ENCODE peak calls at places on chromosome 20, in five cellular contexts. P is HCT116, F is ovary, V is spleen, T is A549. O is an unnamed sample.

GRCh38 chr20:13102689-13103088 is 93.9 kb downstream of the SPTLC3 start:
- DNase-seq in V (no peak), F (no peak), P (no peak), T (no peak), O (no peak)

GRCh38 chr20:32365560-32365959 is 7.4 kb downstream of the ASXL1 start:
- DNase-seq in V (no peak), P (no peak), F (no peak), T (no peak), O (no peak)

GRCh38 chr20:6708010-6708409 is 59.5 kb upstream of the BMP2 start:
- DNase-seq in T (no peak), F (no peak), P (no peak), V (no peak), O (no peak)

GRCh38 chr20:50338479-50339195 is 148.0 kb downstream of the CEBPB start:
- DNase-seq in T (no peak), F (no peak), P (no peak), V (peak; percentile 78), O (peak; percentile 86)

GRCh38 chr20:24686156-24686555 is 216.7 kb downstream of the SYNDIG1 start:
- DNase-seq in F (no peak), V (no peak), P (no peak), T (no peak), O (no peak)

GRCh38 chr20:43046946-43047345 is 142.8 kb downstream of the PTPRT start:
- DNase-seq in F (no peak), P (no peak), V (no peak), T (no peak), O (no peak)

GRCh38 chr20:20375862-20376261 is 8.0 kb downstream of the INSM1 start:
- DNase-seq in F (no peak), T (no peak), P (no peak), V (no peak), O (no peak)

GRCh38 chr20:1327827-1328679 is 886 bp downstream of the SDCBP2 start:
- DNase-seq in F (peak; percentile 29), V (peak; percentile 50), T (no peak), P (no peak), O (peak; percentile 14)

GRCh38 chr20:40676466-40676865 is 12.6 kb downstream of the MAFB start:
- DNase-seq in T (no peak), F (no peak), V (no peak), P (no peak), O (peak; percentile 23)

GRCh38 chr20:61963149-61963548 is 102.5 kb downstream of the TAF4 start:
- DNase-seq in V (peak; percentile 51), T (no peak), F (peak; percentile 13), P (no peak), O (peak; percentile 56)

GRCh38 chr20:63378626-63379025 is 17.5 kb upstream of the CHRNA4 start:
- DNase-seq in V (no peak), F (no peak), T (no peak), P (no peak), O (no peak)

GRCh38 chr20:54668271-54669053 is 193.1 kb downstream of the DOK5 start:
- DNase-seq in T (peak; percentile 26), P (no peak), V (no peak), F (no peak), O (no peak)

DNA sequence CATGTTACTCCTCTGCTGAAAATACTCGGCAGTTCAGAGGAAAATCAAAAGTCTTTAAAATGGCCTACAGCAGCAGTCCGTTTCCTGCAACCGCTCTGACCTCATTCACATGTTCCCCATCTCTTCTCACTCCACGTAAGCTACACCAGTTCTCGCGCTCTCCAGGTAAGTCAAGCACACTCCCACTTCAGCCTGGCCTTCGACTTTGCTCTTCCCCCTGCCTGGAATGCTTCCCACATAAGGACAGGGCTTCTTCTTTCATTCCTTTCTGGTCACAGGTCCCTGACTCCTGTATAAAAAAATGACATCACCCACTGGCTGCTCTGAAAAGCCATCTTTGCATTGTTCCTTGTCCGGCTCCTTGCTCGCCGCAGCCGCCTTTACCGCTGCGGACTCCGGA is 42.7 kb downstream of the MGME1 start:
- DNase-seq in T (no peak), P (no peak), V (no peak), F (no peak), O (no peak)
- TF ChIP-seq POLR2A in T (peak; percentile 9), P (no peak), V (no peak), F (no peak), O (no peak)

GRCh38 chr20:4887586-4887985 is 113.7 kb downstream of the SLC23A2 start:
- DNase-seq in P (no peak), F (no peak), V (no peak), T (no peak), O (no peak)
- TF ChIP-seq POLR2A in P (no peak), F (no peak), V (no peak), T (no peak), O (no peak)

DNA sequence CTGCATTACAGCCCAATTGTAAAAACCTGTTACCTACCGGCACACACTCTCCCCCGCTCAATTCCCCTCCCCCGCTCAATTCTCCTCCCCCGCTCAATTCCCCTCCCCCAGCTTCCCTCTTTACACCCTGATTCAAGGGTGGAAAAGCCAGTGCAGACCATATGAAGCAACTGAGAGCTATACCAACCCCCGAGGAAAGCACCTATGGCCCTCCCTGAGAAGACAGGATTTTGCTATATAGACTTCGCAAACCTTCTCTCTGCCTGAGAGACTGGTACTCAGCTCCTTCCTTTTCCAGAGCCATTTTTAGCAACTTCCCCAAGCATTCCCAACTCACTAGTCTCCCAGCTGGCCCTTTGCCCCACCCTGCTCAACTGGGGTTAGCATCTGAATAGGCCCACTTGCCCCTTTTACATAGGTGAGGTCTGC is 7.6 kb downstream of the GNAS-AS1 start:
- DNase-seq in T (no peak), P (no peak), F (no peak), V (no peak), O (no peak)
- TF ChIP-seq POLR2A in T (no peak), P (no peak), F (no peak), V (no peak), O (no peak)

DNA sequence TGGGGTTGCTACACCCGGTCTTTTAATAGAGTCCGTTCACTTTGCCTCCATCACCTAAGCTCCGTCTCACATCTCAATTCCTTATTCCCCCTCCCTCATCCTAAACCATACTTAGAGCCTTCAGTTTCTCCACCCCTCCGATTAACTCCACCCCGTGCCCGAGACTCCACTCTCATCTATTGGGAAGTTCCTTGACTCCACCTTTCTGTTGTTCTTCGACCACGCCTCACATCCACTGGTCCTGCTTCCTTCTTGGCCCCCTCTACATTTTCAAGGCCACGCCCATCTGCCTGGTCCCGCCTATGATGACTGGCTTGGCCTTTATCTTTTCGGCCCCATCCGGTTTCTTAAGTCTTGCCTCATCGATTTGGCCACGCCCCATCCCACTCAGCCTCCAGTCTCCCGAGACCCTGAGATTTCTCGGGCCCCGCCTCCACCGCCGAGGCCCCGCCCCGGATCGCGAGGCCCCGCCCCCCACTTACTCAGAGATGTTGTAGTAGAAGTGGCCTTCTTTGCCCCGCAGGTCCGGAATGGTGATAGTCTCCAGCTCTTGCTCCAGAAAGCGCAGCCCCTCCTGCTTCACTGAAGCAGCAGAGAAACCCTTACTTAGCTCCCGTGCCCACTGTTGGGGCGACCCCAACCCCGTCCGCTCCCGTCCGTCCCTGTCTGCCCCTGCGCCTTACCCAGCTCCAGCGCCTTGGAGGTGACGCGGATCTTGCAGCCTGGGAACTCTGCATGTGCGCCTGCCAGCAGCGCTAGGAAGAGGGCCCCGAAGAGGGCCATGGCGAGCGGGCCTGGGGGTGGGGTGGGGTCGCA is 1.1 kb downstream of the PLTP start:
- DNase-seq in V (peak; percentile 97), F (peak; percentile 100), P (peak; percentile 96), T (peak; percentile 99), O (peak; percentile 99)
- TF ChIP-seq POLR2A in V (no peak), F (peak; percentile 86), P (no peak), T (no peak), O (no peak)

GRCh38 chr20:22561965-22562581 is 22.3 kb downstream of the FOXA2 start:
- DNase-seq in T (no peak), P (no peak), V (no peak), F (no peak), O (no peak)
- TF ChIP-seq POLR2A in T (no peak), P (no peak), V (no peak), F (no peak), O (no peak)

GRCh38 chr20:36614781-36615557 is 9.4 kb downstream of the RAB5IF start:
- DNase-seq in T (no peak), F (no peak), P (no peak), V (no peak), O (no peak)

GRCh38 chr20:36611625-36612024 is 6.0 kb downstream of the RAB5IF start:
- DNase-seq in F (no peak), P (no peak), T (no peak), V (no peak), O (no peak)

GRCh38 chr20:36613974-36614373 is 8.4 kb downstream of the RAB5IF start:
- DNase-seq in T (no peak), V (no peak), P (no peak), F (no peak), O (no peak)
- TF ChIP-seq POLR2A in T (no peak), V (no peak), P (no peak), F (no peak), O (no peak)

GRCh38 chr20:45358282-45359068 is 4.5 kb upstream of the SYS1 start:
- DNase-seq in V (no peak), P (no peak), F (peak; percentile 89), T (no peak), O (peak; percentile 95)
- TF ChIP-seq POLR2A in V (no peak), P (no peak), F (no peak), T (no peak), O (no peak)

O was measured in lower leg skin.